ENCODE peak calls at places on chromosomes 3 and 15, in eight cellular contexts. Z is tibial artery, B is suprapubic skin, C is pancreas, Q is NT2/D1, I is mucosa of descending colon, E is H1, N is mammary epithelial cell. Y is an unnamed sample.

GRCh38 chr3:66200786-66201185 is 20.0 kb upstream of the SLC25A26 start:
- DNase-seq in Z (no peak), B (no peak), C (no peak), Q (no peak), I (no peak), E (no peak), N (peak; percentile 17), Y (no peak)

GRCh38 chr3:166634091-166634746 is 745.9 kb downstream of the ZBBX start:
- DNase-seq in Z (no peak), B (no peak), C (no peak), Q (no peak), I (no peak), E (no peak), N (no peak), Y (no peak)

GRCh38 chr3:51500632-51501131 is 867 bp upstream of the DCAF1 start:
- DNase-seq in Z (peak; percentile 68), B (peak; percentile 70), C (no peak), Q (no peak), I (peak; percentile 58), E (no peak), N (no peak), Y (no peak)

GRCh38 chr3:102979682-102980378 is 545.0 kb downstream of the ZPLD1 start:
- DNase-seq in Z (peak; percentile 88), B (peak; percentile 78), C (peak; percentile 64), Q (no peak), I (peak; percentile 40), E (no peak), N (peak; percentile 17), Y (peak; percentile 64)

GRCh38 chr3:123068227-123069020 is 1.6 kb downstream of the PDIA5 start:
- DNase-seq in Z (no peak), B (no peak), C (no peak), Q (no peak), I (no peak), E (no peak), N (no peak), Y (no peak)

GRCh38 chr3:192727032-192727847 is at the start of gene FGF12:
- DNase-seq in Z (no peak), B (peak; percentile 59), C (peak; percentile 74), Q (peak; percentile 84), I (peak; percentile 40), E (peak; percentile 88), N (peak; percentile 49), Y (peak; percentile 1)

GRCh38 chr3:15646924-15647511 is 45.5 kb downstream of the BTD start:
- DNase-seq in Z (peak; percentile 79), B (peak; percentile 85), C (no peak), Q (no peak), I (no peak), E (no peak), N (peak; percentile 88), Y (peak; percentile 93)

GRCh38 chr3:171460226-171461086 is at the start of gene TNIK:
- DNase-seq in Z (peak; percentile 94), B (peak; percentile 90), C (peak; percentile 93), Q (no peak), I (peak; percentile 97), E (no peak), N (peak; percentile 90), Y (peak; percentile 54)

GRCh38 chr15:94105760-94106159 is 125.6 kb upstream of the MCTP2 start:
- DNase-seq in Z (no peak), B (no peak), C (no peak), Q (no peak), I (no peak), E (no peak), N (peak; percentile 15), Y (no peak)

GRCh38 chr15:45635191-45635638 is 386 bp downstream of the SQOR start:
- DNase-seq in Z (peak; percentile 85), B (peak; percentile 89), C (peak; percentile 91), Q (no peak), I (peak; percentile 87), E (no peak), N (no peak), Y (peak; percentile 37)

GRCh38 chr15:74252291-74253080 is 16.4 kb downstream of the CCDC33 start:
- DNase-seq in Z (no peak), B (no peak), C (no peak), Q (no peak), I (no peak), E (no peak), N (peak; percentile 45), Y (no peak)

GRCh38 chr15:59662260-59662659 is 4.9 kb upstream of the GTF2A2 start:
- DNase-seq in Z (no peak), B (no peak), C (no peak), Q (no peak), I (no peak), E (no peak), N (no peak), Y (no peak)

GRCh38 chr3:110198717-110199587 is 861.6 kb upstream of the DPPA4 start:
- DNase-seq in Z (peak; percentile 53), B (no peak), C (peak; percentile 35), Q (no peak), I (peak; percentile 22), E (no peak), N (no peak), Y (no peak)

DNA sequence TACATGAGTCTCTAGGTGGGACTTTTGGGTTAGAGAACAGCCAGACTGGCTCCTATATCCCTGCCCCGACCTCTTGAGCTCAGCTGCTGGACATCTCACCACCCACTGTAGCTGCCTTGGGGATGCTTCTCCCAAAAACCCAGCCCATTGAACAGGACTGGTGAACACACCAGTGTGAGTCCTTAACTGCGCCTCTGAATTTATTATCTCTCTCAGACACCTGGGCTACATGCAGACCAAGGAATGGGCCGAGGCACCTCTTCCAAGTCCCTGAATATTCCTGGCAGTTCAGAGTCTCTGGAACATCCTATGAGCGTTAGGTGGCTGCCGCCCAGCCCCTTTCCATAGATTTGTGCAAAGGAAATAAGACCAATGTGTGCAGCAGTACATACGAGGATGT is 104.8 kb upstream of the RPL32 start:
- DNase-seq in Z (no peak), B (no peak), C (no peak), Q (no peak), I (no peak), E (no peak), N (no peak), Y (no peak)
- H3K4me1 ChIP-seq in Z (peaks cover 87% of the 10 kb centered on the region), B (peaks cover 70% of the 10 kb centered on the region), C (no peaks in the 10 kb centered on the region), Q (peaks cover 21% of the 10 kb centered on the region), I (peaks cover 12% of the 10 kb centered on the region), E (peaks cover 7% of the 10 kb centered on the region), N (peaks cover 18% of the 10 kb centered on the region), Y (peaks cover 16% of the 10 kb centered on the region)

DNA sequence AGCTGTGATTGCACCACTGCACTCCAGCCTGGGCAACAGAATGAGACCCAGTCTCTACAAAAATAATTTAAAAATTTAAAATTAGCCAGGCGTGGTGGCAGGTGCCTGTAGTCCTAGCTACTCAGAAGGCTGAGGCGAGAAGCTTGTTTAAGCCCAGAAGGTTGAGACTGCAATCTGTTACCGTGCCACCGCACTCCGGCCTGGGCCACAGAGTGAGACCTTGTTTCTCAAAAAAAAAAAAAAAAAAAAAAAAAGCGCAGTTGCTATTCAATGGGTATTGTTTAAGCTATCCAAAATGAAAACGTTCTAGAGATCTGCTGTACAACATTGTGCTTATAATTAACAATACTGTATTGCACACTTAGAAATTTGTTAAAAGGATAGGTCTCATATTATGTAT is 24.0 kb downstream of the ZNF148 start:
- DNase-seq in Z (no peak), B (no peak), C (no peak), Q (no peak), I (no peak), E (no peak), N (no peak), Y (no peak)
- H3K9me3 ChIP-seq in Z (no peaks in the 10 kb centered on the region), B (peaks cover 5% of the 10 kb centered on the region), C (no peaks in the 10 kb centered on the region), Q (peaks cover 8% of the 10 kb centered on the region), I (no peaks in the 10 kb centered on the region), E (no peaks in the 10 kb centered on the region), N (no peaks in the 10 kb centered on the region), Y (no peaks in the 10 kb centered on the region)

GRCh38 chr15:36358094-36358961 is 221.1 kb upstream of the CDIN1 start:
- DNase-seq in Z (no peak), B (no peak), C (no peak), Q (no peak), I (no peak), E (no peak), N (peak; percentile 83), Y (peak; percentile 72)
- H3K4me1 ChIP-seq in Z (peaks cover 29% of the 10 kb centered on the region), B (peaks cover 14% of the 10 kb centered on the region), C (no peaks in the 10 kb centered on the region), Q (no peaks in the 10 kb centered on the region), I (no peaks in the 10 kb centered on the region), E (no peaks in the 10 kb centered on the region), N (peaks cover 9% of the 10 kb centered on the region), Y (peaks cover 63% of the 10 kb centered on the region)

GRCh38 chr15:20294651-20295237 is 246.9 kb downstream of the GOLGA6L6 start:
- DNase-seq in Z (no peak), B (no peak), C (peak; percentile 87), Q (no peak), I (no peak), E (no peak), N (no peak), Y (no peak)

GRCh38 chr15:20295238-20295811 is 246.3 kb downstream of the GOLGA6L6 start:
- DNase-seq in Z (no peak), B (no peak), C (peak; percentile 90), Q (no peak), I (peak; percentile 71), E (no peak), N (no peak), Y (no peak)
- H3K9me3 ChIP-seq in Z (peaks cover 7% of the 10 kb centered on the region), B (no peaks in the 10 kb centered on the region), C (no peaks in the 10 kb centered on the region), Q (peaks cover under 1% of the 10 kb centered on the region), I (peaks cover 74% of the 10 kb centered on the region), E (peaks cover 7% of the 10 kb centered on the region), N (peaks cover 15% of the 10 kb centered on the region), Y (no peaks in the 10 kb centered on the region)

DNA sequence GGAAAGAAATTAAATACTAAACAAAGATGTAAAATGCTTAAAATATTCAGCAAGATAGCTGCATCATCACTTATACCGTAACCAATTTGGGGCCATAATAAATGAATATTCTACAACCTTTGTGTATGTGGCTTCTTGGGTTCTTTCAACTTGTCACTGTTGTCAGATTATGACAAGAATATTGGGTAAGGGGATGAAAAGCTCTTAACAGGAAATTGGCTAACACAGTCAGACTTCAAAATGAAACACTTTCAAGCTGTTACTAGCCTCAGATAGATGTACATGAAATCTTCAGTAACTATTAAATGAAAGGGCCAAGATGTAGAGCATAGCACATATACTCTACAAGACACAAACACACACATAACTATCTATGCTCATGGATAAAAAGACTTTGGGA is 38.7 kb upstream of the ZNF385D start:
- DNase-seq in Z (no peak), B (no peak), C (no peak), Q (no peak), I (no peak), E (no peak), N (no peak), Y (no peak)
- H3K4me1 ChIP-seq in Z (peaks cover 59% of the 10 kb centered on the region), B (peaks cover 8% of the 10 kb centered on the region), C (peaks cover 4% of the 10 kb centered on the region), Q (no peaks in the 10 kb centered on the region), I (no peaks in the 10 kb centered on the region), E (peaks cover 2% of the 10 kb centered on the region), N (no peaks in the 10 kb centered on the region), Y (no peaks in the 10 kb centered on the region)

GRCh38 chr3:44729384-44729910 is at the start of gene ZNF501:
- DNase-seq in Z (peak; percentile 94), B (peak; percentile 96), C (peak; percentile 98), Q (peak; percentile 81), I (peak; percentile 97), E (peak; percentile 90), N (peak; percentile 88), Y (peak; percentile 52)
- H3K9me3 ChIP-seq in Z (peaks cover 75% of the 10 kb centered on the region), B (peaks cover 53% of the 10 kb centered on the region), C (peaks cover 8% of the 10 kb centered on the region), Q (peaks cover 80% of the 10 kb centered on the region), I (peaks cover 87% of the 10 kb centered on the region), E (peaks cover 70% of the 10 kb centered on the region), N (peaks cover 65% of the 10 kb centered on the region), Y (peaks cover 16% of the 10 kb centered on the region)

Y was measured in SJSA1.